ENCODE peak calls at places on chromosomes 2 and 18, in five cellular contexts. C is activated CD4-positive, alpha-beta memory T cell treated with anti-CD3 and anti-CD28 coated beads for 36 hours; M is activated CD4-positive, CD25-positive, alpha-beta regulatory T cell treated with anti-CD3 and anti-CD28 coated beads, Interleukin-2, amount 50 U/mL, for 72 hours; T is NCI-H1105; K is NCI-H1694 treated with DMSO at 0.1 percent for 48 hours. L is an unnamed sample.

GRCh38 chr18:69567813-69568488 is 167.3 kb downstream of the DOK6 start:
- DNase-seq in C (no peak), M (no peak), T (no peak), K (no peak), L (no peak)

GRCh38 chr2:85712849-85713612 is 18.9 kb downstream of the GNLY start:
- DNase-seq in C (no peak), M (no peak), T (no peak), K (no peak), L (no peak)

GRCh38 chr18:6561893-6562292 is 147.2 kb upstream of the L3MBTL4 start:
- DNase-seq in C (no peak), M (no peak), T (no peak), K (no peak), L (no peak)

GRCh38 chr2:122273785-122274419 is 518.5 kb downstream of the TSN start:
- DNase-seq in C (no peak), M (no peak), T (no peak), K (no peak), L (no peak)

GRCh38 chr2:100640329-100641114 is 77.7 kb downstream of the PDCL3 start:
- DNase-seq in C (peak; percentile 26), M (no peak), T (no peak), K (no peak), L (no peak)

GRCh38 chr2:226892729-226893128 is 56.9 kb downstream of the RHBDD1 start:
- DNase-seq in C (no peak), M (no peak), T (no peak), K (no peak), L (no peak)

GRCh38 chr2:203756161-203756560 is 49.7 kb downstream of the CD28 start:
- DNase-seq in C (no peak), M (no peak), T (no peak), K (no peak), L (no peak)

GRCh38 chr2:55358451-55358850 is 61.2 kb downstream of the CCDC88A start:
- DNase-seq in C (no peak), M (no peak), T (no peak), K (no peak), L (no peak)

GRCh38 chr2:237482485-237482884 is 4.6 kb upstream of the MLPH start:
- DNase-seq in C (no peak), M (no peak), T (peak; percentile 22), K (no peak), L (no peak)

GRCh38 chr2:231197741-231198290 is 615 bp upstream of the ARMC9 start:
- DNase-seq in C (no peak), M (no peak), T (no peak), K (no peak), L (no peak)

GRCh38 chr2:159399716-159400525 is 113.4 kb upstream of the WDSUB1 start:
- DNase-seq in C (no peak), M (no peak), T (no peak), K (no peak), L (no peak)

GRCh38 chr2:238327751-238328150 is 7.4 kb downstream of the TRAF3IP1 start:
- DNase-seq in C (no peak), M (no peak), T (no peak), K (no peak), L (no peak)

GRCh38 chr2:142878061-142878741 is 737 bp downstream of the KYNU start:
- DNase-seq in C (no peak), M (no peak), T (no peak), K (no peak), L (no peak)

GRCh38 chr2:127407661-127408003 is 10.6 kb upstream of the PROC start:
- DNase-seq in C (no peak), M (no peak), T (no peak), K (no peak), L (no peak)

GRCh38 chr2:169709335-169709734 is 15.1 kb downstream of the PHOSPHO2 start:
- DNase-seq in C (no peak), M (no peak), T (no peak), K (no peak), L (no peak)

GRCh38 chr18:80029690-80030089 is 4.5 kb upstream of the RBFA start:
- DNase-seq in C (no peak), M (no peak), T (no peak), K (no peak), L (no peak)

GRCh38 chr2:148660999-148661398 is 16.4 kb downstream of the EPC2 start:
- DNase-seq in C (no peak), M (no peak), T (no peak), K (no peak), L (no peak)

GRCh38 chr2:43171789-43172188 is 54.6 kb downstream of the ZFP36L2 start:
- DNase-seq in C (no peak), M (no peak), T (no peak), K (no peak), L (no peak)